ENCODE peak calls at places on chromosomes 11 and 22, in ten cellular contexts. W is esophagus squamous epithelium; S is mammary epithelial cell; G is activated CD8-positive, alpha-beta T cell treated with anti-CD3 and anti-CD28 coated beads for 36 hours; U is endothelial cell of umbilical vein; V is A673; A is cardiac muscle cell; K is lung; X is endothelial cell; R is heart left ventricle. C is an unnamed sample.

GRCh38 chr11:102802341-102802740 is 4.4 kb upstream of the MMP1 start:
- DNase-seq in R (no peak), X (no peak), G (no peak), A (no peak), V (no peak), U (peak; percentile 30), K (no peak), W (no peak), S (peak; percentile 25), C (no peak)

GRCh38 chr22:25053153-25053805 is 100.8 kb downstream of the KIAA1671 start:
- DNase-seq in X (no peak), A (no peak), V (no peak), W (no peak), G (no peak), U (peak; percentile 44), R (no peak), S (peak; percentile 40), K (no peak), C (no peak)

GRCh38 chr11:72718101-72718501 is 34.1 kb downstream of the ARAP1 start:
- DNase-seq in V (no peak), K (no peak), X (no peak), U (no peak), A (no peak), G (no peak), W (no peak), S (no peak), R (no peak), C (no peak)

GRCh38 chr11:79219186-79220045 is 221.4 kb downstream of the TENM4 start:
- DNase-seq in A (no peak), X (no peak), W (no peak), V (no peak), U (no peak), R (no peak), S (peak; percentile 86), G (no peak), K (no peak), C (no peak)

GRCh38 chr11:57321388-57321995 is 3.3 kb downstream of the TNKS1BP1 start:
- DNase-seq in X (no peak), W (no peak), S (peak; percentile 45), U (no peak), V (no peak), K (no peak), A (no peak), R (peak; percentile 51), G (no peak), C (no peak)

GRCh38 chr11:12232160-12232559 is 121.8 kb downstream of the MICAL2 start:
- DNase-seq in W (no peak), V (no peak), X (no peak), G (no peak), A (no peak), K (no peak), R (no peak), S (peak; percentile 20), U (no peak), C (no peak)

GRCh38 chr11:133956650-133957633 is at the start of gene IGSF9B:
- DNase-seq in S (peak; percentile 88), K (peak; percentile 85), V (peak; percentile 88), G (peak; percentile 94), A (peak; percentile 93), R (peak; percentile 92), U (peak; percentile 73), W (no peak), X (peak; percentile 88), C (peak; percentile 93)

GRCh38 chr11:47552086-47552580 is 799 bp downstream of the CELF1 start:
- DNase-seq in G (peak; percentile 46), X (peak; percentile 44), K (no peak), V (peak; percentile 78), S (peak; percentile 51), W (no peak), U (peak; percentile 48), R (no peak), A (peak; percentile 57), C (no peak)

GRCh38 chr11:45777127-45777969 is 27.6 kb upstream of the SLC35C1 start:
- DNase-seq in X (no peak), K (no peak), W (no peak), A (no peak), U (no peak), V (peak; percentile 58), R (no peak), G (no peak), S (no peak), C (no peak)

GRCh38 chr22:46064966-46065666 is 85.2 kb upstream of the PPARA start:
- DNase-seq in A (no peak), X (no peak), G (no peak), V (no peak), W (no peak), K (no peak), S (peak; percentile 58), R (no peak), U (no peak), C (no peak)

GRCh38 chr11:116638463-116638862 is 134.3 kb downstream of the BUD13 start:
- DNase-seq in X (no peak), G (no peak), U (no peak), R (no peak), S (no peak), A (no peak), V (no peak), W (no peak), K (no peak), C (no peak)

GRCh38 chr11:64765291-64765803 is 5.6 kb upstream of the PYGM start:
- DNase-seq in W (no peak), K (no peak), A (no peak), S (no peak), V (no peak), U (no peak), G (no peak), X (no peak), R (no peak), C (no peak)

GRCh38 chr11:114075891-114076441 is 16.5 kb downstream of the ZBTB16 start:
- DNase-seq in K (no peak), W (no peak), U (peak; percentile 57), R (no peak), G (peak; percentile 54), S (no peak), V (peak; percentile 88), A (peak; percentile 54), X (peak; percentile 66), C (no peak)

GRCh38 chr11:10975287-10975721 is 117.5 kb upstream of the ZBED5 start:
- DNase-seq in U (no peak), A (no peak), V (peak; percentile 27), G (no peak), K (no peak), R (no peak), S (peak; percentile 11), X (no peak), W (no peak), C (no peak)

DNA sequence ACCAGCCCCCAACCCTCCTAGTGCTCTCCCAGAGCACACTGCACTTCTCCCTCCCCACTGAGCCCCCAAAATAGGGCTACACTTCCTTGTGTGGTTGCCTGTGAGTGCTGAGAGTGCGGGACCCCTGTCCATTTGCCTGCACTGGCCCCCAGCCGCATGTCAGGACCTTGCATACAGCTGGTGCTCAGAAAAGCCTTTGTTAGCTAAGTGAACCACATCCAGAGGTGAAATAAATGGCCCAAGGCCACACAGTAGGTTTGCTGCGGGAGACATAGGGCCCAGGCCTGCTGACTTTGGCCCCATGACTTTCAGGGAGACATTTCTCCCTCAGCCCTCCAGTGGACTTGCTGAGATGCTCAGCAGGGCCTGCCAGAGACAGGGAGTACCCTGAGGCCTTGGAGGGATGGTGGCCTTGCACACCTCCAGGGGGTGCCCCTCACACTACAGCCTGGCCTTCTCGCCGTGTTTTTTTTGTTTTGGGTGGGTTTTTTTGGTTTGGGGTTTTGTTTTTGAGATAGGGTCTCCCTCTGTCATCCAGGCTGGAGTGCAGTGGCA is 10.2 kb downstream of the SSTR3 start:
- DNase-seq in G (no peak), W (no peak), A (no peak), V (no peak), R (no peak), U (no peak), X (no peak), K (no peak), S (no peak), C (no peak)
- TF ChIP-seq CTCF in G (no peak), W (no peak), A (no peak), V (no peak), R (no peak), U (no peak), X (no peak), K (no peak), S (no peak), C (no peak)

DNA sequence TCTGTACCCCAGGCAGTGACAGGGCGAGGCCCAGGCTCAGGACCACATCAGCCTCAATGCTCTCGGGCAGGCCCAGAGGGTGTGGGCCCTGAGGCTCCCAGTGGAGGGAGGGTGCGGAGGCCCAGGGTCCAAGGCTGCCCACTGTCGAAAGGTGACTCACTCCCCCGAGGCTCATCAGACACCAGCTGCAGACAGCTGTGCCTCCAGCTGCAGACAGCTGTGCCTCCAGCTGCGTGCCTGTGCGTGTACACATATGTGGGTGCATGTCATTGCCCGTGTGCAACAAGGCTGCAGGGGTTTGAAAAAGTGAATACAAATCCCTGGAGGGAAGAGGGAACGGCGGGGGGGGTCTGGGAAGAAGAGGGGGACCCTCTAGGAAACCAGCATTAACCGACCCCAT is 134.3 kb downstream of the BRD1 start:
- DNase-seq in W (no peak), U (no peak), V (no peak), K (no peak), S (no peak), X (no peak), A (no peak), R (no peak), G (no peak), C (no peak)
- TF ChIP-seq CTCF in W (no peak), U (no peak), V (no peak), K (no peak), S (no peak), X (no peak), A (no peak), R (no peak), G (no peak), C (no peak)

GRCh38 chr22:39308614-39309363 is 10.6 kb downstream of the RPL3 start:
- DNase-seq in A (no peak), K (peak; percentile 54), X (no peak), U (peak; percentile 88), V (peak; percentile 91), W (no peak), G (no peak), R (peak; percentile 81), S (peak; percentile 89), C (no peak)
- TF ChIP-seq CTCF in A (peak; percentile 23), K (no peak), X (no peak), U (no peak), V (peak; percentile 20), W (no peak), G (no peak), R (peak; percentile 26), S (peak; percentile 14), C (no peak)

DNA sequence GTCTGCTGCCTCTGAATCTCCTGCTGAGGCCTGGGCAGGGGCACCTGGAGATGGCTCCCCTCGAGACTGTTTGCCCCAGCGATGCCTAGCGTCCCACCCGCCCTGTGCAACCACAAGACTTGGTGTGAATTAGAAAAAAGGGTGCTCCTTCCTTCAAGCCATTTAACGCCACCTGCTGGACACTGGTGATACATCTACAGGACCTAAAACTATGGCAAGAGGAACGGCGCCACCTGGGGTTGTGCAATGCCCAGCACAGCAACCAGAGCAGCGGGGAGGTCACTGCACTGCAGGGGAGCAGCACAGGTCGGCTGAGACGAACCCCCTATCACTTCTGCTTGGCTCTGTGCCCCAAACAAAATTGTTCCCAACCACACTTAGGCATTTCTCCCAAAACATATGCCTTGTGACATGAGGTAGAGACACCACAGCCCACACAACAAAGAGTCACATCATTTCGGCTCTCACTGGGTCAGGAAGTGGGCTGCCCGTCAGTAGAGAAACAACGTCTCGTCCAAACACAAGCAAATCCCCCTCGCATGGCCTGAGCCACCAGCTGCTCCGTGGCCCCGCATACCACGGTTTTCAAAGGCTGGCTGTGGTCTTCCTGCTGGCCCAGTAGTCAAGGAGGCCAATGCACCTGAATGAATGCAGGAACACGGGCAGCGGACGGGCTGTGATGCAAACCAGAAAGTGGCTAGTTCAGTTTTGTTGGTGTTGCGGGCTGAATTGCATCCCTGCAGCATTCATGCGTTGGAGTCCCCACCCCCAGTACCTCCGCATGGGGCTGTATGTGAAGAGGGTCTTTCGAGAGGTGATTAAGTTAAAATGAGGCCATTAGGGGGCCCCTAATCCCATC is 171.9 kb downstream of the SHANK2 start:
- DNase-seq in R (no peak), K (peak; percentile 63), X (peak; percentile 85), A (peak; percentile 77), G (peak; percentile 85), W (no peak), S (peak; percentile 64), V (peak; percentile 92), U (no peak), C (peak; percentile 63)
- TF ChIP-seq CTCF in R (peak; percentile 58), K (no peak), X (peak; percentile 77), A (peak; percentile 66), G (peak; percentile 68), W (peak; percentile 39), S (peak; percentile 92), V (peak; percentile 98), U (no peak), C (peak; percentile 76)

C was measured in GM10248.